ENCODE peak calls at places on chromosomes 6 and 20, in seven cellular contexts. L, Z, P, K, D, S and R are unnamed samples.

GRCh38 chr6:113971786-113972185 is 838 bp upstream of the HDAC2 start:
- DNase-seq in D (no peak), L (no peak), P (no peak), Z (no peak), S (no peak), K (no peak), R (no peak)

GRCh38 chr20:38927902-38928578 is 1.8 kb downstream of the FAM83D start:
- DNase-seq in L (peak; percentile 24), P (no peak), K (peak; percentile 65), Z (no peak), D (no peak), S (no peak), R (no peak)

GRCh38 chr6:110545081-110545872 is 68.9 kb upstream of the SLC22A16 start:
- DNase-seq in K (no peak), P (no peak), D (no peak), Z (no peak), S (no peak), L (no peak), R (no peak)

GRCh38 chr6:73832313-73832712 is 136.3 kb downstream of the CD109 start:
- DNase-seq in S (no peak), Z (no peak), L (no peak), K (no peak), P (no peak), D (no peak), R (no peak)

GRCh38 chr20:17281478-17281877 is 54.6 kb downstream of the PCSK2 start:
- DNase-seq in K (no peak), D (no peak), L (peak; percentile 44), S (no peak), P (peak; percentile 64), Z (no peak), R (no peak)

GRCh38 chr20:20407891-20408805 is 40.2 kb downstream of the INSM1 start:
- DNase-seq in Z (no peak), P (peak; percentile 22), K (no peak), L (peak; percentile 32), D (no peak), S (no peak), R (no peak)

GRCh38 chr6:133547136-133547535 is 306.0 kb downstream of the EYA4 start:
- DNase-seq in K (no peak), S (no peak), Z (no peak), P (no peak), D (no peak), L (no peak), R (no peak)

GRCh38 chr6:21595951-21596378 is 2.4 kb downstream of the SOX4 start:
- DNase-seq in Z (no peak), D (no peak), L (no peak), S (peak; percentile 20), P (no peak), K (no peak), R (no peak)

GRCh38 chr6:150891886-150892485 is 26.5 kb downstream of the MTHFD1L start:
- DNase-seq in Z (peak; percentile 41), S (peak; percentile 79), D (peak; percentile 48), K (no peak), P (peak; percentile 69), L (peak; percentile 73), R (peak; percentile 22)

GRCh38 chr6:36836771-36837339 is 2.4 kb downstream of the CPNE5 start:
- DNase-seq in D (no peak), Z (no peak), K (no peak), S (no peak), L (no peak), P (no peak), R (no peak)

GRCh38 chr6:42030585-42031506 is 19.5 kb upstream of the TAF8 start:
- DNase-seq in K (no peak), D (no peak), L (no peak), S (peak; percentile 76), P (no peak), Z (no peak), R (no peak)

GRCh38 chr6:25342784-25343183 is 63.6 kb downstream of the CARMIL1 start:
- DNase-seq in S (no peak), Z (no peak), L (peak; percentile 4), D (no peak), P (no peak), K (no peak), R (peak; percentile 18)

GRCh38 chr6:166523782-166524569 is 62.5 kb downstream of the RAMACL start:
- DNase-seq in S (no peak), D (no peak), Z (no peak), P (no peak), K (no peak), L (no peak), R (no peak)

GRCh38 chr20:49133571-49133970 is 54.6 kb downstream of the STAU1 start:
- DNase-seq in L (no peak), D (no peak), K (no peak), Z (no peak), S (no peak), P (no peak), R (no peak)

GRCh38 chr20:33337531-33338165 is 54.6 kb downstream of the BPIFB1 start:
- DNase-seq in L (no peak), Z (no peak), S (no peak), P (no peak), D (no peak), K (no peak), R (no peak)

GRCh38 chr6:156720739-156721714 is 56.2 kb upstream of the ARID1B start:
- DNase-seq in K (peak; percentile 52), D (no peak), Z (no peak), L (peak; percentile 7), P (peak; percentile 24), S (no peak), R (peak; percentile 72)

GRCh38 chr6:121592955-121593665 is 157.7 kb downstream of the GJA1 start:
- DNase-seq in Z (no peak), S (no peak), P (no peak), L (no peak), D (no peak), K (no peak), R (no peak)

GRCh38 chr6:126064994-126065401 is 78.7 kb downstream of the TRMT11 start:
- DNase-seq in Z (no peak), K (no peak), D (no peak), L (no peak), S (no peak), P (no peak), R (no peak)

GRCh38 chr20:6582449-6582848 is 185.0 kb upstream of the BMP2 start:
- DNase-seq in D (no peak), Z (no peak), K (no peak), P (no peak), S (no peak), L (no peak), R (no peak)

GRCh38 chr20:57437267-57437666 is 46.1 kb downstream of the RBM38 start:
- DNase-seq in K (peak; percentile 41), Z (no peak), D (no peak), L (no peak), P (no peak), S (no peak), R (no peak)

GRCh38 chr20:19254086-19254821 is 41.8 kb downstream of the SLC24A3 start:
- DNase-seq in K (no peak), Z (no peak), P (no peak), D (no peak), S (no peak), L (no peak), R (peak; percentile 43)

GRCh38 chr6:128655978-128656498 is 135.6 kb upstream of the PTPRK start:
- DNase-seq in K (no peak), P (no peak), D (no peak), Z (no peak), L (peak; percentile 49), S (no peak), R (peak; percentile 98)

GRCh38 chr6:98641929-98642328 is 192.4 kb upstream of the POU3F2 start:
- DNase-seq in P (peak; percentile 77), S (no peak), Z (no peak), L (no peak), K (no peak), D (peak; percentile 74), R (no peak)

GRCh38 chr20:21640556-21640955 is 64.9 kb upstream of the PAX1 start:
- DNase-seq in L (peak; percentile 52), D (peak; percentile 9), S (no peak), K (no peak), Z (no peak), P (peak; percentile 44), R (no peak)

GRCh38 chr20:9141070-9141469 is 72.2 kb downstream of the PLCB4 start:
- DNase-seq in K (no peak), S (no peak), D (no peak), Z (no peak), P (no peak), L (no peak), R (no peak)

GRCh38 chr20:327041-327945 is 1.9 kb downstream of the SOX12 start:
- DNase-seq in S (peak; percentile 88), D (peak; percentile 98), Z (peak; percentile 70), K (peak; percentile 86), L (peak; percentile 95), P (peak; percentile 95), R (peak; percentile 66)

DNA sequence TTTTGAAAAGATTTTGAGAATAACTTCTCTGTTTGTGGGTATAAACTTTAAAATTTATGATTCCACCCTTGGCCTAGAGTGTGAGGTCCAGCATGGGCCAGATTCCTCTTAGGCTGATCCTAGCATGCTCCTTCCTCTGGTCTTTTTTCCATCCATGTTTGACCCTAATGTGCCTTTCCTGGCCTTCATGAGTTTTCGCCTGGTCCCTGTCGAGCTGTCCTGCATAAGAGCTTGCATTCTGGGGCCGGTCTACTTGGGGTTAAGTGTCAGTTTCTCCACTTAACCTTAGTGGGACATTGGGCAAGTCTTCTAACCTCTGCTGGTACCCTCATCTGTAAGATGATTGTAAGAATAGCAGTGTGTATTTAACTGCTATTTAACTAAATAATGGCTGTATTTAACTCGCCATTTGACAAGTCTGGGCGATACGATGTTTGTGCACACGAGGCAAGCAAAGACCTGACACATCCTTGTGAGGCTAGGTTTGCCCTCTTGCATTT is 40.7 kb upstream of the TAGAP start:
- DNase-seq in S (no peak), K (no peak), Z (no peak), L (no peak), P (no peak), D (no peak), R (peak; percentile 35)
- H3K4me1 ChIP-seq in S (no peaks in the 10 kb centered on the region), K (no peaks in the 10 kb centered on the region), Z (peaks cover 3% of the 10 kb centered on the region), L (no peaks in the 10 kb centered on the region), P (no peaks in the 10 kb centered on the region), D (no peaks in the 10 kb centered on the region), R (no peaks in the 10 kb centered on the region)

GRCh38 chr6:53067799-53068442 is 2.7 kb downstream of the FBXO9 start:
- DNase-seq in P (no peak), K (no peak), L (no peak), D (no peak), Z (no peak), S (no peak), R (no peak)
- H3K4me1 ChIP-seq in P (peaks cover 30% of the 10 kb centered on the region), K (peaks cover 11% of the 10 kb centered on the region), L (peaks cover 18% of the 10 kb centered on the region), D (peaks cover 2% of the 10 kb centered on the region), Z (peaks cover 24% of the 10 kb centered on the region), S (peaks cover 5% of the 10 kb centered on the region), R (no peaks in the 10 kb centered on the region)

GRCh38 chr6:54282186-54282585 is 26.1 kb upstream of the TINAG start:
- DNase-seq in P (no peak), D (no peak), Z (no peak), S (no peak), L (peak; percentile 38), K (no peak), R (peak; percentile 86)
- H3K4me1 ChIP-seq in P (peaks cover 4% of the 10 kb centered on the region), D (no peaks in the 10 kb centered on the region), Z (no peaks in the 10 kb centered on the region), S (no peaks in the 10 kb centered on the region), L (peaks cover 12% of the 10 kb centered on the region), K (no peaks in the 10 kb centered on the region), R (peaks cover 31% of the 10 kb centered on the region)

DNA sequence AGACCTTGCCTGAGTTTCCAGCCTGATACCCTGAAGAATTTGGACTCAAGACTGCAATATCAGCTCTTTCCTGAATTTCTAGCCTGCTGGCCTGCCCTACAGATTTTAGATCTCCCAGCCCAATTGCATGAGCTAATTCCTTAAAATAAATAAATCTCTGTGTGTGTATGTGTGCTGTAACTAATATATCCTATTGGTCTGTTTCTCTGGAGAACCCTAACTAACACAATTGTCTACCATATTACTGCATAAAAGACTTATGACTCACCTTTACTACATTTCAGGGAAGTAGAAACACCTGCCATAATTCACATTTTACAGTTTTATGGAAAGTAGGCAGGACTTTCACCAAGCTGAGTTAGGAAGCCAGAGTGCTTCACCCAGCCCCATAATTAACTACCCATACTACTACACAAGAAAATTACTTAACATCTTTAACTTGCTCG is 90.7 kb upstream of the BEND6 start:
- DNase-seq in P (no peak), D (no peak), L (no peak), S (no peak), Z (no peak), K (no peak), R (peak; percentile 68)
- H3K4me1 ChIP-seq in P (peaks cover 23% of the 10 kb centered on the region), D (peaks cover 6% of the 10 kb centered on the region), L (peaks cover 91% of the 10 kb centered on the region), S (peaks cover 5% of the 10 kb centered on the region), Z (no peaks in the 10 kb centered on the region), K (peaks cover 14% of the 10 kb centered on the region), R (peaks cover 41% of the 10 kb centered on the region)